ENCODE peak calls at places on chromosome 16, in ten cellular contexts. One of them, this sample, is unnamed.

GRCh38 chr16:19228575-19228974 is 57.0 kb upstream of the CLEC19A start:
- ATAC-seq in pancreas: no peak
- ATAC-seq in activated B cell treated with CpG ODN at 0.5 μM for 24 hours: no peak
- ATAC-seq in activated T-cell treated with anti-CD3 and anti-CD28 coated beads, Interleukin-2, amount 50 U/mL, for 4 hours: no peak
- ATAC-seq in gastroesophageal sphincter: no peak
- ATAC-seq in HCT116: no peak
- ATAC-seq in right cardiac atrium: no peak
- ATAC-seq in Right ventricle myocardium inferior: no peak
- ATAC-seq in activated CD8-positive, alpha-beta memory T cell treated with anti-CD3 and anti-CD28 coated beads, Interleukin-2, amount 10 ng/mL, durations not matched to agents 7 days and 5 days: no peak
- ATAC-seq in activated CD8-positive, alpha-beta T cell treated with anti-CD3 and anti-CD28 coated beads, Interleukin-2, amount 10 ng/mL, durations not matched to agents 7 days and 5 days: no peak
- ATAC-seq in this sample: no peak

GRCh38 chr16:16014329-16015224 is 65.2 kb downstream of the ABCC1 start:
- ATAC-seq in activated T-cell treated with anti-CD3 and anti-CD28 coated beads, Interleukin-2, amount 50 U/mL, for 4 hours: no peak
- ATAC-seq in activated B cell treated with CpG ODN at 0.5 μM for 24 hours: no peak
- ATAC-seq in right cardiac atrium: peak; percentile 90
- ATAC-seq in HCT116: no peak
- ATAC-seq in pancreas: peak; percentile 78
- ATAC-seq in activated CD8-positive, alpha-beta memory T cell treated with anti-CD3 and anti-CD28 coated beads, Interleukin-2, amount 10 ng/mL, durations not matched to agents 7 days and 5 days: no peak
- ATAC-seq in activated CD8-positive, alpha-beta T cell treated with anti-CD3 and anti-CD28 coated beads, Interleukin-2, amount 10 ng/mL, durations not matched to agents 7 days and 5 days: no peak
- ATAC-seq in Right ventricle myocardium inferior: peak; percentile 86
- ATAC-seq in gastroesophageal sphincter: peak; percentile 84
- ATAC-seq in this sample: no peak

GRCh38 chr16:14334366-14335105 is 263.4 kb downstream of the MRTFB start:
- ATAC-seq in activated CD8-positive, alpha-beta T cell treated with anti-CD3 and anti-CD28 coated beads, Interleukin-2, amount 10 ng/mL, durations not matched to agents 7 days and 5 days: no peak
- ATAC-seq in activated B cell treated with CpG ODN at 0.5 μM for 24 hours: no peak
- ATAC-seq in gastroesophageal sphincter: no peak
- ATAC-seq in Right ventricle myocardium inferior: no peak
- ATAC-seq in pancreas: no peak
- ATAC-seq in HCT116: no peak
- ATAC-seq in activated CD8-positive, alpha-beta memory T cell treated with anti-CD3 and anti-CD28 coated beads, Interleukin-2, amount 10 ng/mL, durations not matched to agents 7 days and 5 days: no peak
- ATAC-seq in right cardiac atrium: no peak
- ATAC-seq in activated T-cell treated with anti-CD3 and anti-CD28 coated beads, Interleukin-2, amount 50 U/mL, for 4 hours: no peak
- ATAC-seq in this sample: no peak

GRCh38 chr16:46900464-46901235 is 16.5 kb downstream of the GPT2 start:
- ATAC-seq in Right ventricle myocardium inferior: no peak
- ATAC-seq in gastroesophageal sphincter: no peak
- ATAC-seq in right cardiac atrium: no peak
- ATAC-seq in HCT116: peak; percentile 50
- ATAC-seq in pancreas: no peak
- ATAC-seq in activated T-cell treated with anti-CD3 and anti-CD28 coated beads, Interleukin-2, amount 50 U/mL, for 4 hours: no peak
- ATAC-seq in activated CD8-positive, alpha-beta memory T cell treated with anti-CD3 and anti-CD28 coated beads, Interleukin-2, amount 10 ng/mL, durations not matched to agents 7 days and 5 days: no peak
- ATAC-seq in activated CD8-positive, alpha-beta T cell treated with anti-CD3 and anti-CD28 coated beads, Interleukin-2, amount 10 ng/mL, durations not matched to agents 7 days and 5 days: no peak
- ATAC-seq in activated B cell treated with CpG ODN at 0.5 μM for 24 hours: no peak
- ATAC-seq in this sample: no peak

GRCh38 chr16:30609002-30609927 is 924 bp downstream of the ZNF689 start:
- ATAC-seq in Right ventricle myocardium inferior: peak; percentile 64
- ATAC-seq in HCT116: peak; percentile 60
- ATAC-seq in gastroesophageal sphincter: peak; percentile 57
- ATAC-seq in activated CD8-positive, alpha-beta memory T cell treated with anti-CD3 and anti-CD28 coated beads, Interleukin-2, amount 10 ng/mL, durations not matched to agents 7 days and 5 days: peak; percentile 60
- ATAC-seq in activated T-cell treated with anti-CD3 and anti-CD28 coated beads, Interleukin-2, amount 50 U/mL, for 4 hours: peak; percentile 70
- ATAC-seq in right cardiac atrium: peak; percentile 76
- ATAC-seq in pancreas: peak; percentile 64
- ATAC-seq in activated B cell treated with CpG ODN at 0.5 μM for 24 hours: peak; percentile 43
- ATAC-seq in activated CD8-positive, alpha-beta T cell treated with anti-CD3 and anti-CD28 coated beads, Interleukin-2, amount 10 ng/mL, durations not matched to agents 7 days and 5 days: peak; percentile 62
- ATAC-seq in this sample: peak; percentile 57

GRCh38 chr16:57106767-57107166 is 14.4 kb downstream of the CPNE2 start:
- ATAC-seq in Right ventricle myocardium inferior: no peak
- ATAC-seq in activated B cell treated with CpG ODN at 0.5 μM for 24 hours: no peak
- ATAC-seq in activated CD8-positive, alpha-beta T cell treated with anti-CD3 and anti-CD28 coated beads, Interleukin-2, amount 10 ng/mL, durations not matched to agents 7 days and 5 days: no peak
- ATAC-seq in HCT116: no peak
- ATAC-seq in activated CD8-positive, alpha-beta memory T cell treated with anti-CD3 and anti-CD28 coated beads, Interleukin-2, amount 10 ng/mL, durations not matched to agents 7 days and 5 days: no peak
- ATAC-seq in right cardiac atrium: peak; percentile 80
- ATAC-seq in gastroesophageal sphincter: no peak
- ATAC-seq in activated T-cell treated with anti-CD3 and anti-CD28 coated beads, Interleukin-2, amount 50 U/mL, for 4 hours: no peak
- ATAC-seq in pancreas: no peak
- ATAC-seq in this sample: peak; percentile 23

GRCh38 chr16:2252806-2253148 is 1.4 kb upstream of the ECI1 start:
- ATAC-seq in HCT116: no peak
- ATAC-seq in right cardiac atrium: no peak
- ATAC-seq in activated CD8-positive, alpha-beta T cell treated with anti-CD3 and anti-CD28 coated beads, Interleukin-2, amount 10 ng/mL, durations not matched to agents 7 days and 5 days: no peak
- ATAC-seq in activated CD8-positive, alpha-beta memory T cell treated with anti-CD3 and anti-CD28 coated beads, Interleukin-2, amount 10 ng/mL, durations not matched to agents 7 days and 5 days: no peak
- ATAC-seq in activated B cell treated with CpG ODN at 0.5 μM for 24 hours: peak; percentile 19
- ATAC-seq in pancreas: no peak
- ATAC-seq in gastroesophageal sphincter: no peak
- ATAC-seq in activated T-cell treated with anti-CD3 and anti-CD28 coated beads, Interleukin-2, amount 50 U/mL, for 4 hours: no peak
- ATAC-seq in Right ventricle myocardium inferior: no peak
- ATAC-seq in this sample: no peak

GRCh38 chr16:89409161-89409711 is 81.1 kb downstream of the ANKRD11 start:
- ATAC-seq in Right ventricle myocardium inferior: no peak
- ATAC-seq in pancreas: no peak
- ATAC-seq in activated B cell treated with CpG ODN at 0.5 μM for 24 hours: peak; percentile 59
- ATAC-seq in activated CD8-positive, alpha-beta T cell treated with anti-CD3 and anti-CD28 coated beads, Interleukin-2, amount 10 ng/mL, durations not matched to agents 7 days and 5 days: peak; percentile 62
- ATAC-seq in gastroesophageal sphincter: peak; percentile 5
- ATAC-seq in HCT116: peak; percentile 20
- ATAC-seq in right cardiac atrium: peak; percentile 1
- ATAC-seq in activated CD8-positive, alpha-beta memory T cell treated with anti-CD3 and anti-CD28 coated beads, Interleukin-2, amount 10 ng/mL, durations not matched to agents 7 days and 5 days: peak; percentile 64
- ATAC-seq in activated T-cell treated with anti-CD3 and anti-CD28 coated beads, Interleukin-2, amount 50 U/mL, for 4 hours: peak; percentile 81
- ATAC-seq in this sample: peak; percentile 85

GRCh38 chr16:13766334-13766733 is 153.6 kb upstream of the ERCC4 start:
- ATAC-seq in activated B cell treated with CpG ODN at 0.5 μM for 24 hours: no peak
- ATAC-seq in activated CD8-positive, alpha-beta memory T cell treated with anti-CD3 and anti-CD28 coated beads, Interleukin-2, amount 10 ng/mL, durations not matched to agents 7 days and 5 days: no peak
- ATAC-seq in pancreas: no peak
- ATAC-seq in Right ventricle myocardium inferior: no peak
- ATAC-seq in right cardiac atrium: no peak
- ATAC-seq in activated CD8-positive, alpha-beta T cell treated with anti-CD3 and anti-CD28 coated beads, Interleukin-2, amount 10 ng/mL, durations not matched to agents 7 days and 5 days: no peak
- ATAC-seq in activated T-cell treated with anti-CD3 and anti-CD28 coated beads, Interleukin-2, amount 50 U/mL, for 4 hours: no peak
- ATAC-seq in gastroesophageal sphincter: no peak
- ATAC-seq in HCT116: no peak
- ATAC-seq in this sample: no peak

GRCh38 chr16:2985457-2985856 is 5.2 kb upstream of the PKMYT1 start:
- ATAC-seq in HCT116: no peak
- ATAC-seq in gastroesophageal sphincter: no peak
- ATAC-seq in activated B cell treated with CpG ODN at 0.5 μM for 24 hours: no peak
- ATAC-seq in pancreas: peak; percentile 40
- ATAC-seq in activated T-cell treated with anti-CD3 and anti-CD28 coated beads, Interleukin-2, amount 50 U/mL, for 4 hours: no peak
- ATAC-seq in activated CD8-positive, alpha-beta memory T cell treated with anti-CD3 and anti-CD28 coated beads, Interleukin-2, amount 10 ng/mL, durations not matched to agents 7 days and 5 days: no peak
- ATAC-seq in activated CD8-positive, alpha-beta T cell treated with anti-CD3 and anti-CD28 coated beads, Interleukin-2, amount 10 ng/mL, durations not matched to agents 7 days and 5 days: no peak
- ATAC-seq in right cardiac atrium: peak; percentile 23
- ATAC-seq in Right ventricle myocardium inferior: peak; percentile 44
- ATAC-seq in this sample: no peak

GRCh38 chr16:82643936-82644630 is 17.3 kb downstream of the CDH13 start:
- ATAC-seq in activated CD8-positive, alpha-beta memory T cell treated with anti-CD3 and anti-CD28 coated beads, Interleukin-2, amount 10 ng/mL, durations not matched to agents 7 days and 5 days: no peak
- ATAC-seq in gastroesophageal sphincter: no peak
- ATAC-seq in pancreas: no peak
- ATAC-seq in activated CD8-positive, alpha-beta T cell treated with anti-CD3 and anti-CD28 coated beads, Interleukin-2, amount 10 ng/mL, durations not matched to agents 7 days and 5 days: no peak
- ATAC-seq in right cardiac atrium: no peak
- ATAC-seq in HCT116: no peak
- ATAC-seq in activated B cell treated with CpG ODN at 0.5 μM for 24 hours: no peak
- ATAC-seq in activated T-cell treated with anti-CD3 and anti-CD28 coated beads, Interleukin-2, amount 50 U/mL, for 4 hours: no peak
- ATAC-seq in Right ventricle myocardium inferior: no peak
- ATAC-seq in this sample: no peak

GRCh38 chr16:69417537-69418199 is 6.8 kb upstream of the CYB5B start:
- ATAC-seq in activated B cell treated with CpG ODN at 0.5 μM for 24 hours: no peak
- ATAC-seq in HCT116: peak; percentile 74
- ATAC-seq in activated CD8-positive, alpha-beta T cell treated with anti-CD3 and anti-CD28 coated beads, Interleukin-2, amount 10 ng/mL, durations not matched to agents 7 days and 5 days: no peak
- ATAC-seq in activated T-cell treated with anti-CD3 and anti-CD28 coated beads, Interleukin-2, amount 50 U/mL, for 4 hours: no peak
- ATAC-seq in pancreas: no peak
- ATAC-seq in Right ventricle myocardium inferior: peak; percentile 52
- ATAC-seq in activated CD8-positive, alpha-beta memory T cell treated with anti-CD3 and anti-CD28 coated beads, Interleukin-2, amount 10 ng/mL, durations not matched to agents 7 days and 5 days: no peak
- ATAC-seq in right cardiac atrium: peak; percentile 91
- ATAC-seq in gastroesophageal sphincter: no peak
- ATAC-seq in this sample: no peak

GRCh38 chr16:53967172-53967571 is 263.2 kb downstream of the FTO start:
- ATAC-seq in activated B cell treated with CpG ODN at 0.5 μM for 24 hours: no peak
- ATAC-seq in activated CD8-positive, alpha-beta memory T cell treated with anti-CD3 and anti-CD28 coated beads, Interleukin-2, amount 10 ng/mL, durations not matched to agents 7 days and 5 days: no peak
- ATAC-seq in right cardiac atrium: peak; percentile 45
- ATAC-seq in Right ventricle myocardium inferior: peak; percentile 64
- ATAC-seq in gastroesophageal sphincter: no peak
- ATAC-seq in activated CD8-positive, alpha-beta T cell treated with anti-CD3 and anti-CD28 coated beads, Interleukin-2, amount 10 ng/mL, durations not matched to agents 7 days and 5 days: no peak
- ATAC-seq in activated T-cell treated with anti-CD3 and anti-CD28 coated beads, Interleukin-2, amount 50 U/mL, for 4 hours: no peak
- ATAC-seq in HCT116: no peak
- ATAC-seq in pancreas: no peak
- ATAC-seq in this sample: no peak

GRCh38 chr16:59342669-59343068 is 608.6 kb upstream of the GOT2 start:
- ATAC-seq in activated CD8-positive, alpha-beta T cell treated with anti-CD3 and anti-CD28 coated beads, Interleukin-2, amount 10 ng/mL, durations not matched to agents 7 days and 5 days: no peak
- ATAC-seq in right cardiac atrium: no peak
- ATAC-seq in pancreas: no peak
- ATAC-seq in gastroesophageal sphincter: no peak
- ATAC-seq in activated CD8-positive, alpha-beta memory T cell treated with anti-CD3 and anti-CD28 coated beads, Interleukin-2, amount 10 ng/mL, durations not matched to agents 7 days and 5 days: no peak
- ATAC-seq in HCT116: no peak
- ATAC-seq in activated B cell treated with CpG ODN at 0.5 μM for 24 hours: no peak
- ATAC-seq in Right ventricle myocardium inferior: no peak
- ATAC-seq in activated T-cell treated with anti-CD3 and anti-CD28 coated beads, Interleukin-2, amount 50 U/mL, for 4 hours: no peak
- ATAC-seq in this sample: no peak

GRCh38 chr16:87407511-87408112 is 15.5 kb downstream of the MAP1LC3B start:
- ATAC-seq in pancreas: no peak
- ATAC-seq in Right ventricle myocardium inferior: peak; percentile 20
- ATAC-seq in activated B cell treated with CpG ODN at 0.5 μM for 24 hours: peak; percentile 58
- ATAC-seq in HCT116: peak; percentile 93
- ATAC-seq in activated CD8-positive, alpha-beta T cell treated with anti-CD3 and anti-CD28 coated beads, Interleukin-2, amount 10 ng/mL, durations not matched to agents 7 days and 5 days: no peak
- ATAC-seq in activated CD8-positive, alpha-beta memory T cell treated with anti-CD3 and anti-CD28 coated beads, Interleukin-2, amount 10 ng/mL, durations not matched to agents 7 days and 5 days: no peak
- ATAC-seq in activated T-cell treated with anti-CD3 and anti-CD28 coated beads, Interleukin-2, amount 50 U/mL, for 4 hours: no peak
- ATAC-seq in right cardiac atrium: peak; percentile 75
- ATAC-seq in gastroesophageal sphincter: peak; percentile 70
- ATAC-seq in this sample: peak; percentile 77

GRCh38 chr16:726438-727290 is at the start of the genes CCDC78 and HAGHL:
- ATAC-seq in activated T-cell treated with anti-CD3 and anti-CD28 coated beads, Interleukin-2, amount 50 U/mL, for 4 hours: peak; percentile 23
- ATAC-seq in HCT116: peak; percentile 48
- ATAC-seq in activated CD8-positive, alpha-beta memory T cell treated with anti-CD3 and anti-CD28 coated beads, Interleukin-2, amount 10 ng/mL, durations not matched to agents 7 days and 5 days: peak; percentile 46
- ATAC-seq in Right ventricle myocardium inferior: peak; percentile 45
- ATAC-seq in activated B cell treated with CpG ODN at 0.5 μM for 24 hours: peak; percentile 56
- ATAC-seq in gastroesophageal sphincter: peak; percentile 41
- ATAC-seq in pancreas: no peak
- ATAC-seq in activated CD8-positive, alpha-beta T cell treated with anti-CD3 and anti-CD28 coated beads, Interleukin-2, amount 10 ng/mL, durations not matched to agents 7 days and 5 days: peak; percentile 47
- ATAC-seq in right cardiac atrium: peak; percentile 23
- ATAC-seq in this sample: peak; percentile 39

GRCh38 chr16:25110392-25110947 is 1.1 kb upstream of the LCMT1 start:
- ATAC-seq in pancreas: no peak
- ATAC-seq in right cardiac atrium: no peak
- ATAC-seq in HCT116: no peak
- ATAC-seq in activated B cell treated with CpG ODN at 0.5 μM for 24 hours: no peak
- ATAC-seq in activated CD8-positive, alpha-beta memory T cell treated with anti-CD3 and anti-CD28 coated beads, Interleukin-2, amount 10 ng/mL, durations not matched to agents 7 days and 5 days: no peak
- ATAC-seq in activated T-cell treated with anti-CD3 and anti-CD28 coated beads, Interleukin-2, amount 50 U/mL, for 4 hours: no peak
- ATAC-seq in gastroesophageal sphincter: no peak
- ATAC-seq in Right ventricle myocardium inferior: no peak
- ATAC-seq in activated CD8-positive, alpha-beta T cell treated with anti-CD3 and anti-CD28 coated beads, Interleukin-2, amount 10 ng/mL, durations not matched to agents 7 days and 5 days: no peak
- ATAC-seq in this sample: no peak

GRCh38 chr16:20683812-20684211 is 13.7 kb downstream of the ACSM1 start:
- ATAC-seq in activated B cell treated with CpG ODN at 0.5 μM for 24 hours: no peak
- ATAC-seq in HCT116: no peak
- ATAC-seq in activated T-cell treated with anti-CD3 and anti-CD28 coated beads, Interleukin-2, amount 50 U/mL, for 4 hours: peak; percentile 92
- ATAC-seq in activated CD8-positive, alpha-beta T cell treated with anti-CD3 and anti-CD28 coated beads, Interleukin-2, amount 10 ng/mL, durations not matched to agents 7 days and 5 days: no peak
- ATAC-seq in Right ventricle myocardium inferior: no peak
- ATAC-seq in activated CD8-positive, alpha-beta memory T cell treated with anti-CD3 and anti-CD28 coated beads, Interleukin-2, amount 10 ng/mL, durations not matched to agents 7 days and 5 days: peak; percentile 23
- ATAC-seq in gastroesophageal sphincter: no peak
- ATAC-seq in pancreas: no peak
- ATAC-seq in right cardiac atrium: no peak
- ATAC-seq in this sample: peak; percentile 93

GRCh38 chr16:87384162-87384999 is 805 bp upstream of the FBXO31 start:
- ATAC-seq in activated CD8-positive, alpha-beta T cell treated with anti-CD3 and anti-CD28 coated beads, Interleukin-2, amount 10 ng/mL, durations not matched to agents 7 days and 5 days: peak; percentile 18
- ATAC-seq in activated B cell treated with CpG ODN at 0.5 μM for 24 hours: no peak
- ATAC-seq in pancreas: peak; percentile 11
- ATAC-seq in right cardiac atrium: peak; percentile 58
- ATAC-seq in HCT116: peak; percentile 33
- ATAC-seq in activated T-cell treated with anti-CD3 and anti-CD28 coated beads, Interleukin-2, amount 50 U/mL, for 4 hours: peak; percentile 10
- ATAC-seq in activated CD8-positive, alpha-beta memory T cell treated with anti-CD3 and anti-CD28 coated beads, Interleukin-2, amount 10 ng/mL, durations not matched to agents 7 days and 5 days: peak; percentile 9
- ATAC-seq in gastroesophageal sphincter: peak; percentile 4
- ATAC-seq in Right ventricle myocardium inferior: peak; percentile 35
- ATAC-seq in this sample: peak; percentile 1

GRCh38 chr16:4380131-4381063 is 8.7 kb downstream of the VASN start:
- ATAC-seq in gastroesophageal sphincter: no peak
- ATAC-seq in right cardiac atrium: no peak
- ATAC-seq in activated CD8-positive, alpha-beta memory T cell treated with anti-CD3 and anti-CD28 coated beads, Interleukin-2, amount 10 ng/mL, durations not matched to agents 7 days and 5 days: no peak
- ATAC-seq in activated CD8-positive, alpha-beta T cell treated with anti-CD3 and anti-CD28 coated beads, Interleukin-2, amount 10 ng/mL, durations not matched to agents 7 days and 5 days: no peak
- ATAC-seq in pancreas: no peak
- ATAC-seq in Right ventricle myocardium inferior: no peak
- ATAC-seq in activated B cell treated with CpG ODN at 0.5 μM for 24 hours: no peak
- ATAC-seq in HCT116: no peak
- ATAC-seq in activated T-cell treated with anti-CD3 and anti-CD28 coated beads, Interleukin-2, amount 50 U/mL, for 4 hours: no peak
- ATAC-seq in this sample: no peak

GRCh38 chr16:10086620-10087019 is 95.6 kb downstream of the GRIN2A start:
- ATAC-seq in right cardiac atrium: peak; percentile 73
- ATAC-seq in activated T-cell treated with anti-CD3 and anti-CD28 coated beads, Interleukin-2, amount 50 U/mL, for 4 hours: no peak
- ATAC-seq in HCT116: no peak
- ATAC-seq in activated CD8-positive, alpha-beta memory T cell treated with anti-CD3 and anti-CD28 coated beads, Interleukin-2, amount 10 ng/mL, durations not matched to agents 7 days and 5 days: no peak
- ATAC-seq in activated B cell treated with CpG ODN at 0.5 μM for 24 hours: no peak
- ATAC-seq in pancreas: no peak
- ATAC-seq in activated CD8-positive, alpha-beta T cell treated with anti-CD3 and anti-CD28 coated beads, Interleukin-2, amount 10 ng/mL, durations not matched to agents 7 days and 5 days: no peak
- ATAC-seq in Right ventricle myocardium inferior: peak; percentile 86
- ATAC-seq in gastroesophageal sphincter: no peak
- ATAC-seq in this sample: no peak

GRCh38 chr16:55944377-55944802 is 69.2 kb upstream of the CES5A start:
- ATAC-seq in right cardiac atrium: peak; percentile 92
- ATAC-seq in Right ventricle myocardium inferior: peak; percentile 96
- ATAC-seq in activated CD8-positive, alpha-beta T cell treated with anti-CD3 and anti-CD28 coated beads, Interleukin-2, amount 10 ng/mL, durations not matched to agents 7 days and 5 days: peak; percentile 71
- ATAC-seq in HCT116: peak; percentile 95
- ATAC-seq in activated CD8-positive, alpha-beta memory T cell treated with anti-CD3 and anti-CD28 coated beads, Interleukin-2, amount 10 ng/mL, durations not matched to agents 7 days and 5 days: peak; percentile 55
- ATAC-seq in activated B cell treated with CpG ODN at 0.5 μM for 24 hours: no peak
- ATAC-seq in activated T-cell treated with anti-CD3 and anti-CD28 coated beads, Interleukin-2, amount 50 U/mL, for 4 hours: peak; percentile 48
- ATAC-seq in pancreas: peak; percentile 61
- ATAC-seq in gastroesophageal sphincter: peak; percentile 88
- ATAC-seq in this sample: peak; percentile 54

GRCh38 chr16:53304334-53304733 is 129.9 kb upstream of the RBL2 start:
- ATAC-seq in activated B cell treated with CpG ODN at 0.5 μM for 24 hours: no peak
- ATAC-seq in Right ventricle myocardium inferior: no peak
- ATAC-seq in gastroesophageal sphincter: no peak
- ATAC-seq in HCT116: no peak
- ATAC-seq in activated CD8-positive, alpha-beta T cell treated with anti-CD3 and anti-CD28 coated beads, Interleukin-2, amount 10 ng/mL, durations not matched to agents 7 days and 5 days: no peak
- ATAC-seq in activated T-cell treated with anti-CD3 and anti-CD28 coated beads, Interleukin-2, amount 50 U/mL, for 4 hours: no peak
- ATAC-seq in activated CD8-positive, alpha-beta memory T cell treated with anti-CD3 and anti-CD28 coated beads, Interleukin-2, amount 10 ng/mL, durations not matched to agents 7 days and 5 days: no peak
- ATAC-seq in pancreas: no peak
- ATAC-seq in right cardiac atrium: no peak
- ATAC-seq in this sample: no peak

GRCh38 chr16:1301562-1301961 is 7.9 kb upstream of the UBE2I start:
- ATAC-seq in HCT116: no peak
- ATAC-seq in Right ventricle myocardium inferior: no peak
- ATAC-seq in activated B cell treated with CpG ODN at 0.5 μM for 24 hours: no peak
- ATAC-seq in gastroesophageal sphincter: no peak
- ATAC-seq in right cardiac atrium: no peak
- ATAC-seq in activated T-cell treated with anti-CD3 and anti-CD28 coated beads, Interleukin-2, amount 50 U/mL, for 4 hours: no peak
- ATAC-seq in activated CD8-positive, alpha-beta T cell treated with anti-CD3 and anti-CD28 coated beads, Interleukin-2, amount 10 ng/mL, durations not matched to agents 7 days and 5 days: no peak
- ATAC-seq in activated CD8-positive, alpha-beta memory T cell treated with anti-CD3 and anti-CD28 coated beads, Interleukin-2, amount 10 ng/mL, durations not matched to agents 7 days and 5 days: no peak
- ATAC-seq in pancreas: no peak
- ATAC-seq in this sample: no peak

GRCh38 chr16:2751577-2752034 is 832 bp upstream of the SRRM2 start:
- ATAC-seq in activated B cell treated with CpG ODN at 0.5 μM for 24 hours: no peak
- ATAC-seq in gastroesophageal sphincter: no peak
- ATAC-seq in activated CD8-positive, alpha-beta T cell treated with anti-CD3 and anti-CD28 coated beads, Interleukin-2, amount 10 ng/mL, durations not matched to agents 7 days and 5 days: no peak
- ATAC-seq in right cardiac atrium: no peak
- ATAC-seq in HCT116: peak; percentile 69
- ATAC-seq in activated T-cell treated with anti-CD3 and anti-CD28 coated beads, Interleukin-2, amount 50 U/mL, for 4 hours: no peak
- ATAC-seq in activated CD8-positive, alpha-beta memory T cell treated with anti-CD3 and anti-CD28 coated beads, Interleukin-2, amount 10 ng/mL, durations not matched to agents 7 days and 5 days: no peak
- ATAC-seq in Right ventricle myocardium inferior: no peak
- ATAC-seq in pancreas: no peak
- ATAC-seq in this sample: peak; percentile 57

GRCh38 chr16:30121741-30122620 is 1.0 kb downstream of the MAPK3 start:
- ATAC-seq in activated CD8-positive, alpha-beta memory T cell treated with anti-CD3 and anti-CD28 coated beads, Interleukin-2, amount 10 ng/mL, durations not matched to agents 7 days and 5 days: no peak
- ATAC-seq in gastroesophageal sphincter: peak; percentile 56
- ATAC-seq in activated B cell treated with CpG ODN at 0.5 μM for 24 hours: no peak
- ATAC-seq in pancreas: peak; percentile 3
- ATAC-seq in Right ventricle myocardium inferior: peak; percentile 82
- ATAC-seq in activated CD8-positive, alpha-beta T cell treated with anti-CD3 and anti-CD28 coated beads, Interleukin-2, amount 10 ng/mL, durations not matched to agents 7 days and 5 days: no peak
- ATAC-seq in HCT116: no peak
- ATAC-seq in right cardiac atrium: peak; percentile 92
- ATAC-seq in activated T-cell treated with anti-CD3 and anti-CD28 coated beads, Interleukin-2, amount 50 U/mL, for 4 hours: no peak
- ATAC-seq in this sample: no peak

GRCh38 chr16:86508947-86509758 is 1.2 kb upstream of the FOXF1 start:
- ATAC-seq in activated B cell treated with CpG ODN at 0.5 μM for 24 hours: peak; percentile 57
- ATAC-seq in gastroesophageal sphincter: peak; percentile 36
- ATAC-seq in activated T-cell treated with anti-CD3 and anti-CD28 coated beads, Interleukin-2, amount 50 U/mL, for 4 hours: no peak
- ATAC-seq in Right ventricle myocardium inferior: peak; percentile 69
- ATAC-seq in activated CD8-positive, alpha-beta memory T cell treated with anti-CD3 and anti-CD28 coated beads, Interleukin-2, amount 10 ng/mL, durations not matched to agents 7 days and 5 days: peak; percentile 45
- ATAC-seq in activated CD8-positive, alpha-beta T cell treated with anti-CD3 and anti-CD28 coated beads, Interleukin-2, amount 10 ng/mL, durations not matched to agents 7 days and 5 days: peak; percentile 48
- ATAC-seq in pancreas: no peak
- ATAC-seq in right cardiac atrium: peak; percentile 67
- ATAC-seq in HCT116: peak; percentile 78
- ATAC-seq in this sample: no peak

GRCh38 chr16:70808371-70808770 is 7.4 kb upstream of the VAC14 start:
- ATAC-seq in right cardiac atrium: no peak
- ATAC-seq in pancreas: no peak
- ATAC-seq in gastroesophageal sphincter: no peak
- ATAC-seq in activated CD8-positive, alpha-beta memory T cell treated with anti-CD3 and anti-CD28 coated beads, Interleukin-2, amount 10 ng/mL, durations not matched to agents 7 days and 5 days: no peak
- ATAC-seq in activated B cell treated with CpG ODN at 0.5 μM for 24 hours: no peak
- ATAC-seq in HCT116: peak; percentile 84
- ATAC-seq in activated CD8-positive, alpha-beta T cell treated with anti-CD3 and anti-CD28 coated beads, Interleukin-2, amount 10 ng/mL, durations not matched to agents 7 days and 5 days: no peak
- ATAC-seq in activated T-cell treated with anti-CD3 and anti-CD28 coated beads, Interleukin-2, amount 50 U/mL, for 4 hours: no peak
- ATAC-seq in Right ventricle myocardium inferior: no peak
- ATAC-seq in this sample: no peak